ENCODE peak calls at places on chromosomes 16 and 17, in four cellular contexts. E is H1, J is HCT116, X is GM12878. A is an unnamed sample.

GRCh38 chr17:19303367-19303776 is 59.2 kb downstream of the B9D1 start:
- DNase-seq in E (no peak), J (no peak), X (no peak), A (no peak)

GRCh38 chr17:21286066-21286770 is 1.7 kb downstream of the MAP2K3 start:
- DNase-seq in E (no peak), J (peak; percentile 81), X (no peak), A (no peak)

GRCh38 chr17:82878545-82878944 is 38.7 kb upstream of the ZNF750 start:
- DNase-seq in E (no peak), J (no peak), X (no peak), A (no peak)

GRCh38 chr16:67951485-67951884 is 7.6 kb upstream of the LCAT start:
- DNase-seq in E (no peak), J (no peak), X (no peak), A (no peak)

GRCh38 chr16:85928411-85928820 is 29.5 kb downstream of the IRF8 start:
- DNase-seq in E (no peak), J (no peak), X (no peak), A (no peak)

GRCh38 chr17:48611681-48612455 is 1.1 kb upstream of the HOXB7 start:
- DNase-seq in E (no peak), J (no peak), X (no peak), A (no peak)

GRCh38 chr17:59620518-59621259 is 994 bp downstream of the CLTC start:
- DNase-seq in E (no peak), J (peak; percentile 16), X (no peak), A (peak; percentile 60)

GRCh38 chr17:40582328-40582901 is 17.1 kb upstream of the CCR7 start:
- DNase-seq in E (no peak), J (no peak), X (peak; percentile 99), A (no peak)

GRCh38 chr17:81395600-81396277 is 482 bp downstream of the BAHCC1 start:
- DNase-seq in E (no peak), J (no peak), X (no peak), A (no peak)

GRCh38 chr16:11833951-11834695 is 17.2 kb downstream of the RSL1D1 start:
- DNase-seq in E (no peak), J (no peak), X (no peak), A (no peak)

GRCh38 chr17:31283841-31284240 is 13.2 kb downstream of the OMG start:
- DNase-seq in E (no peak), J (no peak), X (no peak), A (no peak)

GRCh38 chr16:4213721-4214120 is 28.2 kb downstream of the SRL start:
- DNase-seq in E (no peak), J (no peak), X (no peak), A (no peak)

GRCh38 chr16:57807252-57807967 is 5.1 kb upstream of the KIFC3 start:
- DNase-seq in E (no peak), J (no peak), X (no peak), A (no peak)

GRCh38 chr17:19707728-19708221 is 8.6 kb downstream of the SLC47A2 start:
- DNase-seq in E (no peak), J (no peak), X (no peak), A (no peak)

GRCh38 chr16:12421688-12422087 is 382.0 kb downstream of the CPPED1 start:
- DNase-seq in E (no peak), J (no peak), X (no peak), A (no peak)

GRCh38 chr17:5034063-5034462 is 1.2 kb downstream of the SLC52A1 start:
- DNase-seq in E (no peak), J (no peak), X (no peak), A (no peak)
- TF ChIP-seq EGR1 in E (no peak), J (no peak), X (no peak), A (no peak)

GRCh38 chr16:52545157-52545543 is 1.8 kb downstream of the TOX3 start:
- DNase-seq in E (no peak), J (no peak), X (no peak), A (no peak)
- TF ChIP-seq EGR1 in E (no peak), J (no peak), X (no peak), A (no peak)

GRCh38 chr17:67374329-67375053 is 2.6 kb upstream of the PITPNC1 start:
- DNase-seq in E (no peak), J (peak; percentile 87), X (no peak), A (peak; percentile 90)
- TF ChIP-seq EGR1 in E (no peak), J (no peak), X (no peak), A (no peak)

DNA sequence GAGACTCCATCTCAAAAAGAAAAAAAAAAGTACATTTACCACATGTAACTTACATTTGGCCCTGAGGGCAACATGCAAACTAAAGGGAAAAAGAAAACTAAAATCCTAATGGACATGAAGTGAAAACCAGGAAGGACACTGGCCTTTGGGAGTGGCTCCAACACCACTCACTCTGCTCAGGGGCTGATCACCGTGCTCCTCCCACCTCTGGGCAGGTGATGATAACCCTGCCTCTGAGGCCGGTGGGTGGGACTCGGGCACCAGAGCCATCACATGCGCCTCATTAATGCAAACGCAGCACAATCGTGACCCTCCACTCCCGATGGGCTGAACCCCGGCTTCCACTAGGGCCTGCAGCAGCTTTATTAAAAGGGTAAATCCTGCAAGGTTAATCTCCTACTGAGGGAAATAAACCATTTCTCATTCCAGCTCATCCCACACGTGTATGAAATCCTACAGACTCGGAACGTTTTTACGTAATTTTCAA is 4.7 kb downstream of the KLHDC4 start:
- DNase-seq in E (no peak), J (no peak), X (no peak), A (no peak)
- TF ChIP-seq EGR1 in E (no peak), J (no peak), X (no peak), A (no peak)

GRCh38 chr17:15512310-15512709 is 44.9 kb upstream of the CDRT4 start:
- DNase-seq in E (no peak), J (no peak), X (no peak), A (no peak)

GRCh38 chr17:15514469-15514868 is 47.0 kb upstream of the CDRT4 start:
- DNase-seq in E (no peak), J (no peak), X (no peak), A (no peak)

GRCh38 chr17:15513859-15514446 is 46.5 kb upstream of the CDRT4 start:
- DNase-seq in E (no peak), J (no peak), X (no peak), A (no peak)

GRCh38 chr17:15511142-15511541 is 43.7 kb upstream of the CDRT4 start:
- DNase-seq in E (no peak), J (no peak), X (no peak), A (no peak)

DNA sequence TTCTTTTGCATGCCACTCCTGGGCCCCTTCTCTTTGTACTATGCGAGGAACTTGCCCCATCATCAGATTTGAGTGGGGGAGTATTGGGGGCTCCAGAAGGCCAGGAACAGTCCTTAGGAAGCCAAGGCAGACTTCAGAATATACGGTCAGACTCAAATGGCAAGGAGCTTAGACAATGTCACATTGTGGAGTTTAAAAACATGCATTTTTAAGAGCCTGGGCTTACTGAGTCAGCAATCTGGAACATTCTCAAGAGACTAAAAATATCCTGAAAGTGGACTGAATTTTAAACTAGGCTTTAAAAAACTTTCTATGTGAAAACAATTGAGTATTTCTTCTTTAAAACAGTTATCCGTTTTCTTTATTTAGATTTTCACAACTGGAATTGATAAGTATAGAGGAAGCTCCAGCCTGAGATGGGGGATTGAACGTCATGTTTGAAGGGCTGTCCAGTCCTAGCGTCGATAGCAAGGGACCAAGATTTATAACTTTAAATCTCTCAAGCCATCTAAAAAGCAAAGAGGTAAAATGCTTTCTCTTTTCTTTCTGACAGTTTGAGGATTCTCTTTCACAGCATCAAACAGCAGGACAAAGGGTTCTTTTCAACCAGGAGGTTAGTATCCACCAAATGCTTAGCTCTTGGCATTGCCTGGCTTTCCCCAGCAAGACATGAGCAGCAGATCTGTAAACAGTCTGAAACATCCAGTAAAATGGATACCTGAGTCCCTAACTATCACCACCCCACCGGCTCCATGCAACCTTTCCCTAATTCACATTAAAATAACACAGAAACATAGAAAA is 45.8 kb upstream of the CDRT4 start:
- DNase-seq in E (no peak), J (no peak), X (no peak), A (no peak)
- TF ChIP-seq EGR1 in E (no peak), J (no peak), X (no peak), A (no peak)

GRCh38 chr16:259226-259625 is 16.5 kb downstream of the RGS11 start:
- DNase-seq in E (no peak), J (no peak), X (no peak), A (no peak)
- TF ChIP-seq EGR1 in E (no peak), J (no peak), X (no peak), A (no peak)

DNA sequence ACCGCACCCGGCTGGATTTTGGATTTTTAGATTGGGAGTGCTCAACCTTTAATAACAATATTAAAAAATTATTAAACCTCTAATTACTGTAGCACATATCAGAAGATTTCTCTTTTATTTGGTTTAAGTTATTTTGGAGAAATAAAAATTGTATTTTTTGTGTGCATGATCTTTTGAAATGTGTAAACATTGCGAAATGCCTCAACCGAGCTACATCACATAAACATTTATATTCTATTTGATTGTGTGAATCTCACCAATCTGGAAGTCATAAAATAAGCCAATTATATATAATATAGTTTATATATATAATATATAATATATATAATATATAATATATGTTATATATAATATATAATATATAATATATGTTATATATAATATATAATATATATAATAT is 696.2 kb upstream of the RBFOX1 start:
- DNase-seq in E (no peak), J (no peak), X (no peak), A (no peak)
- TF ChIP-seq EGR1 in E (no peak), J (no peak), X (no peak), A (no peak)

A was measured in K562.